ENCODE peak calls at places on chromosomes 11 and 22, in nine cellular contexts. L is gastrocnemius medialis, V is pancreas, F is upper lobe of right lung, Z is mucosa of descending colon, U is fibroblast of lung, M is K562, I is thyroid gland, P is tibial nerve. Q is an unnamed sample.

GRCh38 chr11:17073370-17074027 is 4.0 kb downstream of the RPS13 start:
- DNase-seq in L (no peak), I (no peak), M (no peak), Z (no peak), V (no peak), U (no peak), F (no peak), P (no peak), Q (no peak)

GRCh38 chr11:78714539-78714938 is 139.9 kb upstream of the NARS2 start:
- DNase-seq in M (no peak), F (no peak), Z (no peak), U (no peak), V (no peak), P (no peak), I (peak; percentile 11), L (no peak), Q (peak; percentile 52)

GRCh38 chr11:73388241-73389133 is 12.3 kb downstream of the RELT start:
- DNase-seq in I (no peak), P (no peak), Z (peak; percentile 77), L (no peak), V (no peak), U (no peak), M (no peak), F (no peak), Q (no peak)

GRCh38 chr22:39240841-39241631 is 3.7 kb downstream of the PDGFB start:
- DNase-seq in P (no peak), M (peak; percentile 42), V (peak; percentile 75), L (peak; percentile 57), Z (peak; percentile 81), U (no peak), I (peak; percentile 77), F (no peak), Q (peak; percentile 94)

GRCh38 chr11:75918295-75918694 is 103.3 kb downstream of the UVRAG start:
- DNase-seq in I (no peak), Z (no peak), M (no peak), U (no peak), V (no peak), F (no peak), P (no peak), L (no peak), Q (no peak)

GRCh38 chr11:46236918-46237247 is 40.6 kb upstream of the CREB3L1 start:
- DNase-seq in M (no peak), U (no peak), I (no peak), Z (no peak), F (peak; percentile 68), L (no peak), V (no peak), P (no peak), Q (no peak)

GRCh38 chr11:84408946-84409411 is 1122.8 kb upstream of the CCDC90B start:
- DNase-seq in U (peak; percentile 73), Z (no peak), I (no peak), L (no peak), V (no peak), M (no peak), P (no peak), F (no peak), Q (no peak)

GRCh38 chr22:28674121-28674563 is 5.5 kb downstream of the TTC28 start:
- DNase-seq in I (no peak), V (no peak), Z (no peak), P (no peak), F (no peak), M (peak; percentile 57), U (peak; percentile 72), L (no peak), Q (no peak)

GRCh38 chr22:26474687-26475086 is 8.9 kb downstream of the HPS4 start:
- DNase-seq in F (no peak), I (no peak), V (no peak), L (no peak), U (peak; percentile 68), Z (no peak), M (no peak), P (no peak), Q (no peak)

GRCh38 chr22:46776486-46776826 is 14.0 kb downstream of the TBC1D22A start:
- DNase-seq in V (no peak), U (no peak), Z (peak; percentile 37), F (no peak), M (no peak), P (no peak), I (no peak), L (no peak), Q (no peak)

GRCh38 chr22:20531154-20531403 is 23.7 kb downstream of the MED15 start:
- DNase-seq in F (no peak), V (no peak), P (no peak), Z (no peak), U (no peak), M (no peak), L (no peak), I (no peak), Q (no peak)

GRCh38 chr11:6438979-6439571 is 1.7 kb downstream of the HPX start:
- DNase-seq in I (peak; percentile 36), V (peak; percentile 51), M (peak; percentile 71), Z (no peak), P (no peak), F (no peak), U (peak; percentile 38), L (peak; percentile 15), Q (peak; percentile 65)

GRCh38 chr22:27718186-27719032 is 83.1 kb downstream of the MN1 start:
- DNase-seq in P (peak; percentile 30), F (peak; percentile 64), L (peak; percentile 78), U (peak; percentile 96), I (peak; percentile 28), Z (peak; percentile 67), M (peak; percentile 90), V (no peak), Q (peak; percentile 68)

GRCh38 chr22:23760056-23760455 is 2.7 kb upstream of the C22orf15 start:
- DNase-seq in I (no peak), P (no peak), V (no peak), L (no peak), U (no peak), M (no peak), F (no peak), Z (no peak), Q (no peak)

GRCh38 chr22:23759566-23759965 is 3.2 kb upstream of the C22orf15 start:
- DNase-seq in V (no peak), P (no peak), F (no peak), I (no peak), M (no peak), U (no peak), L (no peak), Z (no peak), Q (no peak)

GRCh38 chr22:23764931-23765881 is 2.4 kb downstream of the C22orf15 start:
- DNase-seq in Z (no peak), F (no peak), P (no peak), V (no peak), I (no peak), L (no peak), U (no peak), M (no peak), Q (peak; percentile 39)

GRCh38 chr22:23763579-23764331 is 965 bp downstream of the C22orf15 start:
- DNase-seq in L (no peak), I (no peak), U (no peak), F (peak; percentile 78), V (no peak), M (no peak), P (no peak), Z (no peak), Q (no peak)

GRCh38 chr22:23762866-23763578 is at the start of gene C22orf15:
- DNase-seq in M (peak; percentile 47), Z (no peak), U (peak; percentile 47), F (no peak), L (no peak), I (no peak), V (no peak), P (no peak), Q (no peak)
- H3K4me3 ChIP-seq in M (no peak within 1 kb of the TSS), Z (no peak within 1 kb of the TSS), U (no peak within 1 kb of the TSS), F (peak within 1 kb of the TSS; percentile 28), L (no peak within 1 kb of the TSS), I (no peak within 1 kb of the TSS), V (no peak within 1 kb of the TSS), P (no peak within 1 kb of the TSS), Q (no peak within 1 kb of the TSS)

DNA sequence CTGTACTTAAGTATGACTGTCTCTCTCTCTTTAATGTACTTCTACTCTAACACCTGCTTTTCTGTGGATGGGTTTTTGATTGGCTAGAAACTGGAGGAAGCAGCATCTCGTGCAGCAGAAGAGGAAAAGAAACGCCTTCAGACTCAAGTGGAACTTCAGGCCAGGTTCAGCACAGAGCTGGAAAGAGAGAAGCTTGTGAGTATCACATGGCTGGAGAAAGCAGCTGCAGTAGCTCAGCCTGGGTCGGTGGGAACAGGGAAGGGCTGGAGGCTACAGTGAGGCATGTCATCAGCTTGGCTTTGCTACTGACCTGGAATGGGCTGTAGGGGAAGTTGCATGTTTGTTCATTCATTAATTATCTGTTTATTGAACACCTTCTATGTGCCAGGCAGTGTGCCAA is 74.2 kb downstream of the SWAP70 start:
- DNase-seq in I (peak; percentile 42), U (no peak), Z (no peak), M (no peak), P (no peak), L (no peak), F (no peak), V (peak; percentile 46), Q (no peak)
- H3K4me1 ChIP-seq in I (peaks cover 29% of the 10 kb centered on the region), U (no peaks in the 10 kb centered on the region), Z (peaks cover 3% of the 10 kb centered on the region), M (no peaks in the 10 kb centered on the region), P (peaks cover 2% of the 10 kb centered on the region), L (no peaks in the 10 kb centered on the region), F (peaks cover 33% of the 10 kb centered on the region), V (no peaks in the 10 kb centered on the region), Q (peaks cover 27% of the 10 kb centered on the region)

DNA sequence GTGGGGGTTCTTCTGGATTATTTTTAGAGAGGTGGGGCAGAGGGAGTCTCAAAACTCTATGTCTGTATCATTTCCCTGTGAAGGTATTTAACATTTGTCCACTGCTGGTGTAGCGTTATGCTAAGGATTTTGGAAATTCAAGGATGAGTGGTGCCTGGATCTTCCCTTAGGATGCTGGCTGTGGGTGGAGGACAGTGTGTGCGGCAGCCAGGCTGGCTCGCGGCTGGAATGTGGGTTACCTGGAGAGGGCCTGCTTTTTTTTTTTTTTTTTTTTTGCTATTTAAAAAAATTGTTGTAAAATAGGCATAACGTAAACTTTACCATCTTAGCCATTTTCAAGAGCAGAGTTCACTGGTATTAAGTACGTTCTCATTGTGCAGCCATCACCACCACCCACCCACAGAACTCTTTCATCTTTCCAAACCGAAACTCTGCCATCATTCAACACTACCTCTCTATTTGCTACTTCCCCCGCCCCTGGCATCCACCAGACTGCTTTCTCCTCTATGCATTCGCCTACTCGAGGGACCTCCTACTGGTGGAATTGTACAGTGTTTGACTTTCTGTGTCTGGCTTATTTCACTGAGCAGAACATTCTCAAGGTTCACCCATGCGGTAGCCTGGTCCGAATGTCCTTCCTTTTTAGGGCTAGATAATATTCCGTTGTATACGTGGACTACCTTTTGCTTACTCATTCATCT is 67.1 kb downstream of the PARVB start:
- DNase-seq in U (peak; percentile 12), L (no peak), Z (no peak), V (no peak), F (no peak), I (no peak), M (no peak), P (no peak), Q (no peak)
- TF ChIP-seq CTCF in U (peak; percentile 40), L (no peak), Z (no peak), V (no peak), F (no peak), I (no peak), M (no peak), P (no peak), Q (peak; percentile 36)

DNA sequence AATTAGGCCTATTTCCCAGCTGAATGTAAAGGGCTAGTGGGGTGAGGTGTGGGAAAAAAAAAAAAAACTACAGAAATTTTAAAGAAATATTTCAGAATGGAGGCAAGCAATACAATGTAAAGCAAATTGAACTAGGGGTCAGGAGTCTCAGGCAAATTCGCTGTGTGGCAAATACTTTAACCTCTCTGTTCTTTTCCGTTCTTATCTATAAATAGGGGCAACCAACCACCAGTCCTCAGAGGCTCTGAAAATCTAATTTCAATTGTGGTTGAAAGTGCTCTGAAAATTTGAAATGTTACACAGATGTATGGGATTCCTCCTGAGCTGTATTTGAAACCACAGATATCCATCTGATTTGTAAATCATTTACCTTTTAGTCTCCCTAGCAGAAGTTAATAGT is 6.4 kb downstream of the MPPED2 start:
- DNase-seq in L (no peak), Z (no peak), P (no peak), I (no peak), V (no peak), F (no peak), M (no peak), U (no peak), Q (no peak)
- H3K4me3 ChIP-seq in L (no peak overlapping the region), Z (no peak overlapping the region), P (no peak overlapping the region), I (no peak overlapping the region), V (no peak overlapping the region), F (no peak overlapping the region), M (no peak overlapping the region), U (no peak overlapping the region), Q (no peak overlapping the region)